ENCODE peak calls at places on chromosomes 5 and 9, in eight cellular contexts. R is NCI-H2107; U is CD4-positive, alpha-beta T cell; A is AML-193; X is skeletal muscle cell; C is naive thymus-derived CD4-positive, alpha-beta T cell; I is hepatic stellate cell; B is NCI-H1105. Q is an unnamed sample.

GRCh38 chr9:38119570-38119969 is 50.5 kb upstream of the SHB start:
- DNase-seq in U (no peak), I (no peak), X (no peak), B (no peak), R (no peak), A (no peak), C (no peak), Q (no peak)

GRCh38 chr9:129026442-129027223 is 1.5 kb downstream of the SH3GLB2 start:
- DNase-seq in U (no peak), R (no peak), A (no peak), B (peak; percentile 14), X (no peak), C (no peak), I (no peak), Q (no peak)

GRCh38 chr5:57559110-57559635 is 76.6 kb upstream of the ACTBL2 start:
- DNase-seq in B (no peak), A (no peak), U (no peak), I (no peak), C (no peak), R (no peak), X (no peak), Q (no peak)

GRCh38 chr5:130109152-130109551 is 204.9 kb downstream of the CHSY3 start:
- DNase-seq in C (no peak), X (no peak), A (peak; percentile 56), B (no peak), U (no peak), I (peak; percentile 3), R (no peak), Q (peak; percentile 16)

GRCh38 chr9:16325966-16326365 is 544.5 kb downstream of the BNC2 start:
- DNase-seq in R (no peak), X (no peak), A (no peak), I (no peak), B (no peak), U (no peak), C (no peak), Q (no peak)

GRCh38 chr5:90095292-90096060 is 314.1 kb downstream of the CETN3 start:
- DNase-seq in X (no peak), R (no peak), U (no peak), B (no peak), A (no peak), I (no peak), C (no peak), Q (no peak)

GRCh38 chr9:95605087-95605486 is 88.3 kb upstream of the PTCH1 start:
- DNase-seq in U (no peak), I (no peak), X (no peak), A (no peak), R (no peak), C (no peak), B (no peak), Q (peak; percentile 50)

GRCh38 chr5:81545911-81546310 is 152.0 kb upstream of the ACOT12 start:
- DNase-seq in R (no peak), U (no peak), A (no peak), B (no peak), I (no peak), C (no peak), X (no peak), Q (no peak)

GRCh38 chr5:175521313-175521833 is 43.0 kb downstream of the SFXN1 start:
- DNase-seq in I (no peak), B (no peak), R (no peak), C (no peak), A (no peak), X (no peak), U (peak; percentile 14), Q (no peak)

GRCh38 chr5:72837524-72838096 is 21.1 kb downstream of the TNPO1 start:
- DNase-seq in A (no peak), C (no peak), R (no peak), I (no peak), X (no peak), U (no peak), B (no peak), Q (no peak)

GRCh38 chr5:79535477-79536192 is 21.7 kb upstream of the HOMER1 start:
- DNase-seq in U (no peak), B (no peak), I (peak; percentile 13), C (no peak), A (no peak), R (no peak), X (no peak), Q (no peak)

GRCh38 chr9:8863064-8863463 is 1063.5 kb upstream of the DMAC1 start:
- DNase-seq in B (peak; percentile 56), C (no peak), I (no peak), U (no peak), R (peak; percentile 32), A (no peak), X (no peak), Q (no peak)